ENCODE peak calls at places on chromosomes 2 and 18, in nine cellular contexts. P, E, U, O, Y, D, Z, A and T are unnamed samples.

GRCh38 chr2:98128556-98129109 is 41.7 kb downstream of the VWA3B start:
- DNase-seq in P (no peak), E (no peak), U (no peak), O (no peak), Y (no peak), D (no peak), Z (no peak), A (no peak), T (no peak)

GRCh38 chr2:30784682-30785081 is 22.6 kb downstream of the CAPN13 start:
- DNase-seq in P (no peak), E (no peak), U (no peak), O (no peak), Y (no peak), D (no peak), Z (no peak), A (no peak), T (no peak)

GRCh38 chr18:45771587-45771986 is 47.6 kb downstream of the SLC14A1 start:
- DNase-seq in P (no peak), E (no peak), U (no peak), O (no peak), Y (no peak), D (peak; percentile 55), Z (peak; percentile 68), A (no peak), T (no peak)

GRCh38 chr2:137935591-137935990 is 28.7 kb upstream of the HNMT start:
- DNase-seq in P (no peak), E (no peak), U (no peak), O (no peak), Y (no peak), D (no peak), Z (no peak), A (no peak), T (no peak)

GRCh38 chr2:97749611-97750010 is 36.2 kb downstream of the ZAP70 start:
- DNase-seq in P (no peak), E (no peak), U (no peak), O (no peak), Y (peak; percentile 14), D (no peak), Z (no peak), A (no peak), T (no peak)

GRCh38 chr2:144553379-144553778 is 33.5 kb upstream of the ZEB2 start:
- DNase-seq in P (no peak), E (peak; percentile 75), U (peak; percentile 97), O (no peak), Y (no peak), D (no peak), Z (no peak), A (peak; percentile 53), T (no peak)

GRCh38 chr2:157173740-157174184 is 83.7 kb upstream of the GALNT5 start:
- DNase-seq in P (no peak), E (peak; percentile 99), U (peak; percentile 100), O (no peak), Y (no peak), D (no peak), Z (no peak), A (peak; percentile 13), T (no peak)

GRCh38 chr18:10454800-10455550 is 540 bp downstream of the APCDD1 start:
- DNase-seq in P (no peak), E (peak; percentile 36), U (peak; percentile 30), O (peak; percentile 28), Y (no peak), D (no peak), Z (peak; percentile 82), A (peak; percentile 25), T (peak; percentile 34)

GRCh38 chr2:166126014-166126639 is 1.7 kb downstream of the SCN1A start:
- DNase-seq in P (no peak), E (peak; percentile 76), U (peak; percentile 26), O (no peak), Y (no peak), D (no peak), Z (no peak), A (peak; percentile 67), T (no peak)

GRCh38 chr2:170885130-170885791 is 43.8 kb upstream of the GORASP2 start:
- DNase-seq in P (no peak), E (no peak), U (no peak), O (no peak), Y (no peak), D (no peak), Z (no peak), A (no peak), T (no peak)

GRCh38 chr2:170972508-170973224 is 43.6 kb downstream of the GORASP2 start:
- DNase-seq in P (no peak), E (no peak), U (no peak), O (no peak), Y (no peak), D (no peak), Z (no peak), A (no peak), T (no peak)

GRCh38 chr2:28639092-28639691 is 112.4 kb upstream of the PPP1CB start:
- DNase-seq in P (no peak), E (no peak), U (no peak), O (no peak), Y (no peak), D (no peak), Z (no peak), A (peak; percentile 46), T (no peak)

GRCh38 chr2:28639836-28640235 is 111.8 kb upstream of the PPP1CB start:
- DNase-seq in P (no peak), E (no peak), U (no peak), O (no peak), Y (no peak), D (no peak), Z (no peak), A (peak; percentile 97), T (no peak)

GRCh38 chr2:28636491-28636890 is 115.1 kb upstream of the PPP1CB start:
- DNase-seq in P (no peak), E (no peak), U (no peak), O (no peak), Y (no peak), D (no peak), Z (no peak), A (no peak), T (no peak)

GRCh38 chr2:28638102-28638501 is 113.5 kb upstream of the PPP1CB start:
- DNase-seq in P (no peak), E (no peak), U (no peak), O (no peak), Y (no peak), D (no peak), Z (no peak), A (no peak), T (no peak)

GRCh38 chr2:28637648-28638047 is 114.0 kb upstream of the PPP1CB start:
- DNase-seq in P (no peak), E (no peak), U (no peak), O (no peak), Y (no peak), D (no peak), Z (no peak), A (no peak), T (no peak)
- H3K4me1 ChIP-seq in P (no peaks in the 10 kb centered on the region), E (peaks cover 9% of the 10 kb centered on the region), U (no peaks in the 10 kb centered on the region), O (peaks cover 54% of the 10 kb centered on the region), Y (peaks cover 39% of the 10 kb centered on the region), D (peaks cover 70% of the 10 kb centered on the region), Z (no peaks in the 10 kb centered on the region), A (peaks cover 14% of the 10 kb centered on the region), T (peaks cover 21% of the 10 kb centered on the region)

GRCh38 chr2:26696352-26696816 is 3.9 kb downstream of the KCNK3 start:
- DNase-seq in P (no peak), E (peak; percentile 32), U (no peak), O (no peak), Y (no peak), D (no peak), Z (no peak), A (no peak), T (no peak)
- H3K4me1 ChIP-seq in P (no peaks in the 10 kb centered on the region), E (peaks cover 37% of the 10 kb centered on the region), U (no peaks in the 10 kb centered on the region), O (no peaks in the 10 kb centered on the region), Y (peaks cover 33% of the 10 kb centered on the region), D (peaks cover 43% of the 10 kb centered on the region), Z (peaks cover 4% of the 10 kb centered on the region), A (peaks cover 10% of the 10 kb centered on the region), T (peaks cover 16% of the 10 kb centered on the region)

DNA sequence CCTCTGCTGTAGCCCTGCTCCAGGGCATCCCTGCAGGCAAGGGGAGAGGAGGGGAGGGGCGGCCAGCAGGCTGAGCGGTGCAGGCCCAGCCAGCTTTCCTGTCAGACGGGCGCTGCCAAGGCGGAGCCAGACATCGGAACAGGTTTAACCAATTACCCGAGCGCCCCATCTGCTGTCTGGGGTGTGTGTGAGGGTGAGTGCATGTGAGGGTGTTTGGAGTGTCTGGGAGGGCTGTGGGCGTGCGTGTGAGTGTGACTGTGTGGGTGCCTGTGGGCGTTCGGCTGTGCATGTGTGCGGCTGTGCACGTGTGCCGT is 20.0 kb downstream of the EMX1 start:
- DNase-seq in P (no peak), E (no peak), U (no peak), O (peak; percentile 5), Y (no peak), D (no peak), Z (peak; percentile 70), A (peak; percentile 21), T (no peak)
- H3K4me1 ChIP-seq in P (no peaks in the 10 kb centered on the region), E (no peaks in the 10 kb centered on the region), U (peaks cover 3% of the 10 kb centered on the region), O (no peaks in the 10 kb centered on the region), Y (peaks cover 8% of the 10 kb centered on the region), D (peaks cover 7% of the 10 kb centered on the region), Z (peaks cover 4% of the 10 kb centered on the region), A (peaks cover 4% of the 10 kb centered on the region), T (no peaks in the 10 kb centered on the region)

GRCh38 chr18:76972241-76972640 is 149.9 kb downstream of the ZNF236 start:
- DNase-seq in P (no peak), E (no peak), U (no peak), O (no peak), Y (no peak), D (no peak), Z (no peak), A (no peak), T (no peak)
- H3K4me1 ChIP-seq in P (no peaks in the 10 kb centered on the region), E (peaks cover 11% of the 10 kb centered on the region), U (no peaks in the 10 kb centered on the region), O (peaks cover 6% of the 10 kb centered on the region), Y (peaks cover 2% of the 10 kb centered on the region), D (no peaks in the 10 kb centered on the region), Z (no peaks in the 10 kb centered on the region), A (no peaks in the 10 kb centered on the region), T (no peaks in the 10 kb centered on the region)

DNA sequence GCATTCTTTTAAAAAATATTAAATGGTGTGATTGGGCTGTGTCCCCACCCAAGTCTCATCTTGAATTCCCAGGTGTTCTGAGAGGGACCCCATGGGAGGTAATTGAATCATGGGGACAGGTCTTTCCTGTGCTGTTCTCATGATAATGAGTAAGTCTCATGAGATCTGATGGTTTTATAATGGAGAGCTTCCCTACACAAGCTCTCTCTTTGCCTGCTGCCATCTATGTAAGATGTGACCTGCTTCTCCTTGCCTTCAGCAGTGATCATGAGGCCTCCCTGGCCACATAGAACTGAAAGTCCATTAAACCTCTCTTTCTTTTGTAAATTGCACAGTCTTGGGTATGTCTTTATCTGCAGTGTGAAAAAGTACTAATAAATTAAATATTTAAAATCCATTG is 10.3 kb downstream of the PPM1B start:
- DNase-seq in P (no peak), E (no peak), U (no peak), O (no peak), Y (no peak), D (no peak), Z (no peak), A (no peak), T (no peak)
- H3K4me1 ChIP-seq in P (peaks cover 18% of the 10 kb centered on the region), E (no peaks in the 10 kb centered on the region), U (no peaks in the 10 kb centered on the region), O (peaks cover 45% of the 10 kb centered on the region), Y (peaks cover 60% of the 10 kb centered on the region), D (peaks cover 96% of the 10 kb centered on the region), Z (no peaks in the 10 kb centered on the region), A (no peaks in the 10 kb centered on the region), T (peaks cover 16% of the 10 kb centered on the region)